ENCODE peak calls at places on chromosomes 11 and 22, in six cellular contexts. Y, W, H, Q, B and O are unnamed samples.

GRCh38 chr11:7575841-7576451 is 62.1 kb downstream of the PPFIBP2 start:
- DNase-seq in Y (peak; percentile 68), W (peak; percentile 53), H (peak; percentile 75), Q (peak; percentile 34), B (no peak), O (no peak)

GRCh38 chr11:26137651-26138050 is 194.3 kb upstream of the ANO3 start:
- DNase-seq in Y (no peak), W (no peak), H (no peak), Q (no peak), B (no peak), O (peak; percentile 11)

GRCh38 chr22:47207846-47208554 is 445.6 kb downstream of the TBC1D22A start:
- DNase-seq in Y (peak; percentile 46), W (no peak), H (no peak), Q (no peak), B (no peak), O (no peak)

GRCh38 chr22:42170946-42171345 is 40.3 kb upstream of the CYP2D6 start:
- DNase-seq in Y (no peak), W (no peak), H (no peak), Q (no peak), B (no peak), O (no peak)

GRCh38 chr11:67463680-67464410 is 5.2 kb downstream of the TMEM134 start:
- DNase-seq in Y (peak; percentile 61), W (no peak), H (no peak), Q (no peak), B (no peak), O (no peak)

GRCh38 chr22:29291215-29291614 is 15.2 kb upstream of the GAS2L1 start:
- DNase-seq in Y (no peak), W (no peak), H (peak; percentile 62), Q (no peak), B (no peak), O (no peak)

GRCh38 chr22:37633082-37633692 is 6.3 kb upstream of the SH3BP1 start:
- DNase-seq in Y (peak; percentile 83), W (peak; percentile 49), H (no peak), Q (peak; percentile 81), B (no peak), O (no peak)

GRCh38 chr11:8719260-8720190 is 36.9 kb downstream of the RPL27A start:
- DNase-seq in Y (no peak), W (no peak), H (no peak), Q (no peak), B (peak; percentile 96), O (peak; percentile 84)

GRCh38 chr11:45104790-45105084 is 41.7 kb upstream of the PRDM11 start:
- DNase-seq in Y (no peak), W (no peak), H (no peak), Q (no peak), B (no peak), O (no peak)

GRCh38 chr11:45798793-45799441 is 6.0 kb upstream of the SLC35C1 start:
- DNase-seq in Y (no peak), W (no peak), H (no peak), Q (no peak), B (peak; percentile 60), O (peak; percentile 73)

GRCh38 chr11:122741613-122742012 is 86.1 kb downstream of the UBASH3B start:
- DNase-seq in Y (no peak), W (no peak), H (peak; percentile 38), Q (no peak), B (peak; percentile 68), O (no peak)